ENCODE peak calls at places on chromosomes 13 and 19, in six cellular contexts. E, W, S, A, T and Z are unnamed samples.

GRCh38 chr13:110371550-110372465 is 64.7 kb downstream of the COL4A2 start:
- DNase-seq in E (no peak), W (no peak), S (peak; percentile 40), A (no peak), T (no peak), Z (no peak)

GRCh38 chr13:25819856-25820530 is 231.8 kb downstream of the SHISA2 start:
- DNase-seq in E (no peak), W (no peak), S (no peak), A (no peak), T (no peak), Z (no peak)

GRCh38 chr19:46022431-46023310 is at the start of gene PGLYRP1:
- DNase-seq in E (no peak), W (no peak), S (no peak), A (no peak), T (no peak), Z (no peak)

GRCh38 chr13:80276371-80277289 is 64.3 kb downstream of the SPRY2 start:
- DNase-seq in E (peak; percentile 17), W (no peak), S (no peak), A (peak; percentile 15), T (no peak), Z (no peak)

GRCh38 chr13:28574617-28575142 is 79.8 kb upstream of the FLT1 start:
- DNase-seq in E (no peak), W (no peak), S (peak; percentile 25), A (peak; percentile 10), T (peak; percentile 78), Z (no peak)

GRCh38 chr13:112980441-112980840 is 11.4 kb downstream of the MCF2L start:
- DNase-seq in E (no peak), W (no peak), S (no peak), A (no peak), T (no peak), Z (no peak)

GRCh38 chr13:107842562-107843180 is 372.7 kb downstream of the LIG4 start:
- DNase-seq in E (no peak), W (no peak), S (no peak), A (no peak), T (no peak), Z (no peak)

GRCh38 chr13:50914848-50915247 is 5.3 kb downstream of the RNASEH2B start:
- DNase-seq in E (no peak), W (no peak), S (no peak), A (no peak), T (no peak), Z (no peak)

GRCh38 chr13:108595416-108596257 is 33.8 kb upstream of the MYO16 start:
- DNase-seq in E (no peak), W (no peak), S (no peak), A (no peak), T (no peak), Z (no peak)

GRCh38 chr19:46481947-46482346 is 10.6 kb upstream of the PNMA8A start:
- DNase-seq in E (no peak), W (no peak), S (no peak), A (no peak), T (no peak), Z (no peak)

GRCh38 chr19:2546128-2547032 is 70.5 kb downstream of the GADD45B start:
- DNase-seq in E (no peak), W (no peak), S (no peak), A (peak; percentile 88), T (peak; percentile 31), Z (no peak)

GRCh38 chr19:27966390-27966816 is 1246.5 kb downstream of the UQCRFS1 start:
- DNase-seq in E (no peak), W (no peak), S (no peak), A (no peak), T (no peak), Z (no peak)

GRCh38 chr13:21800847-21801616 is 130.2 kb downstream of the FGF9 start:
- DNase-seq in E (no peak), W (no peak), S (no peak), A (peak; percentile 16), T (no peak), Z (no peak)
- TF ChIP-seq TAF1 in E (no peak), W (no peak), S (no peak), A (no peak), T (no peak), Z (no peak)

GRCh38 chr19:19643158-19644053 is at the start of gene GMIP:
- DNase-seq in E (no peak), W (peak; percentile 96), S (no peak), A (peak; percentile 45), T (peak; percentile 93), Z (peak; percentile 97)

GRCh38 chr19:19644054-19644388 is 564 bp upstream of the GMIP start:
- DNase-seq in E (no peak), W (no peak), S (no peak), A (no peak), T (no peak), Z (no peak)

GRCh38 chr19:19647037-19647835 is 3.8 kb upstream of the GMIP start:
- DNase-seq in E (no peak), W (no peak), S (no peak), A (no peak), T (no peak), Z (no peak)

GRCh38 chr19:19645233-19645870 is 1.9 kb upstream of the GMIP start:
- DNase-seq in E (no peak), W (no peak), S (no peak), A (no peak), T (no peak), Z (no peak)

GRCh38 chr19:19642506-19643157 is 825 bp downstream of the GMIP start:
- DNase-seq in E (no peak), W (peak; percentile 71), S (no peak), A (no peak), T (peak; percentile 37), Z (peak; percentile 61)
- TF ChIP-seq TAF1 in E (no peak), W (peak; percentile 16), S (peak; percentile 49), A (no peak), T (no peak), Z (no peak)

GRCh38 chr19:10238172-10238783 is 7.1 kb upstream of the S1PR2 start:
- DNase-seq in E (no peak), W (no peak), S (no peak), A (peak; percentile 83), T (no peak), Z (no peak)
- TF ChIP-seq TAF1 in E (no peak), W (no peak), S (no peak), A (no peak), T (no peak), Z (no peak)

DNA sequence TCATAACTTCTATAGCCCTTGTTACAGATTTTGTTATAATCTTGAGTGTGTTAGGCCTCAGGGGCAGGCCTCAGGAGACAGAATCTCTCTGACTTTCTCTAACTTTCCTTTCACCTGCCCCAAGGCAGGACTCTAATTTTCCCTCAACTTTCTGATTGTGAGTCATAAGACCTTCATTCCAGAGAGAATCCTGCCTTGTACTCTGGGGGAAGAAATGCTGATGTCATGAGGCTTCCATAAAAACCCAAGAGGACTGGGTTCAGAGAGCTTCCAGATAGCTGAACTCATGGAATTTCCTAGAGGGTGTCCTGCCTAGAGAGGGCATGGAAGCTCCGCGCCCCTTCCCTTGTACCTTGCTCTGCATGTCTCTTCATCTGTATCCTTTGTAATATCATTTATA is 5.3 kb upstream of the KBTBD6 start:
- DNase-seq in E (no peak), W (no peak), S (no peak), A (no peak), T (no peak), Z (no peak)
- TF ChIP-seq TAF1 in E (no peak), W (no peak), S (no peak), A (no peak), T (no peak), Z (no peak)

DNA sequence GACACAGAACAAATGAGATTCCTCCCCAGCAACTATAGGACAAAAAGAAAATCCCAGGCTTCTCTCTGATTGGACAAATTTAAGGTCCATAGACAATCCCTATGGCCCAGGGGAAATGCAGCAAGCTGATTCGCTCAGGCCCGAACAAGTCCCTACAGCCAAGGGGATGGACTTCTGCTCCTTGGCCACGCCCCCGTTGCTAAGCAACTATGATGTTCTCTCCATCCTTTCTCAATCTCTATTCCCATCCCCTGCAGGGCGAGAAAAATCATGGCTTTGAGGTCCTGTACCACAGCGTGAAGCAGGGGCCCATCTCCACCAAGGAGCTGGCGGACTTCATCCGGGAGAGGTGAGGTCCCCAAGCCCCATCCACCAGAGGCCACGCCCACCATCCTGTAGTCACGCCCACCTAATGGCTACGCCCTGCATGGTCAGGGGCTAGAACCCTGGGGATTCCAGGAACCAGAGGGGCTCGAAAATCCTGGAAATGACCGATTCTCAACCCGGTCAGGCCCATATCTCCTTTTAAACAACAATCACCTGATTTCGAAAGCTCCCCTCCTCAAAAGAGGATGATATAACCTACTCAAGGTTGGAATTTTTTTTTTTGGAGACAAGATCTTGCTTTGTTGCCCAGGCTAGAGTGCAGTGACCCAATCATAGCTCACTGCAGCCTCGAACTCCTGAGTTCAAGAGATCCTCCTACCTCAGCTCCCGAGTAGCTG is 11.4 kb downstream of the FCHO1 start:
- DNase-seq in E (no peak), W (no peak), S (no peak), A (peak; percentile 59), T (peak; percentile 87), Z (no peak)
- TF ChIP-seq TAF1 in E (no peak), W (no peak), S (no peak), A (no peak), T (no peak), Z (no peak)

DNA sequence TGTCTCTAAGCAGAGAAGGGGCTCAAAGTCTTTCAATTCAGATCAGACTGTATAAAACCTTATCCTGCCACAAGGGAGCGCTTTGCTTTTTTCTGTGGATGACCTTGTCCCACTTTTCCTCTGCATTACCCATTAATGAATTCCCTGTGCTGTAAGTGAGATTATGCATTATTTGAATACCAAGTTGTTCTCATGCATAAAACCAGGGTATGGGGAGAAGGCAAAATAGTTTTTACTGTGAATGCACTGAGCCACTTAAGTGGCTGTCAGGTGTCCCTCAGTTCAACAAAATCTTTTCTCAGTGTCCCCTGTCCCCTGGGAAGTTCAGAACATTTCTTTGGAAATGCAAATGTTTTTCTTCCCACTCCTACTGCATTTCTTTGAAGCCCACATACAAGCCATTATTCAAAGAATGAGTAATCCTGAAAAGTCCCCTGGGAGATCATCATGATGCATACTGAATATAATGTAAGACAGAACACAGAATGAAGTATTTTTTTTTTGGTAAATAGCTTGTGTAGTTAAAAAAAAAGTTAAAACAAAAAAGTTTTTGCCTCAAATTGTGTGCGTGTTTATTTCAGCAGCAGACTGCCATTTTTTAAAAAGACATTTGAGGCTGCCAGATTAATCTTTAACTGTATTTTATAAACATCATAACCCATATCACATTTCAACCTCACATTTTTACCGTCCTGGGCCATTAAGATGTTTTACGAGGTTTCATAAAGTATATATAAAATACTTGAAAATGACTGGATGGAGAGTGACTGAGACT is 506.7 kb upstream of the PCDH9 start:
- DNase-seq in E (peak; percentile 67), W (no peak), S (no peak), A (peak; percentile 5), T (no peak), Z (no peak)
- TF ChIP-seq TAF1 in E (no peak), W (no peak), S (no peak), A (no peak), T (no peak), Z (no peak)

GRCh38 chr19:38901683-38902082 is 1.9 kb downstream of the NFKBIB start:
- DNase-seq in E (no peak), W (no peak), S (no peak), A (no peak), T (no peak), Z (no peak)
- TF ChIP-seq TAF1 in E (no peak), W (no peak), S (no peak), A (no peak), T (no peak), Z (no peak)